ENCODE peak calls at places on chromosomes 7 and 10, in ten cellular contexts. N is ovary, W is HCT116, B is tibial nerve, U is K562, Q is IMR-90, Y is esophagus squamous epithelium, M is thyroid gland, D is transverse colon, R is NB4. Z is an unnamed sample.
A peak's percentile ranks its signal among the peaks of the same experiment; 100 is the strongest.

GRCh38 chr10:44938938-44939337 is 20.7 kb upstream of the RASSF4 start:
- DNase-seq in B (no peak), R (peak; percentile 68), Q (no peak), D (no peak), Y (no peak), N (no peak), M (no peak), W (no peak), U (no peak), Z (no peak)

GRCh38 chr7:45136106-45137060 is 21.2 kb upstream of the RAMP3 start:
- DNase-seq in N (peak; percentile 58), Q (peak; percentile 74), R (peak; percentile 94), W (peak; percentile 66), B (no peak), D (peak; percentile 62), U (peak; percentile 77), M (peak; percentile 69), Y (no peak), Z (peak; percentile 89)

GRCh38 chr10:46222364-46222935 is 64.3 kb upstream of the ANTXRL start:
- DNase-seq in D (no peak), U (no peak), R (peak; percentile 18), W (no peak), M (no peak), Q (peak; percentile 56), N (no peak), Y (no peak), B (no peak), Z (no peak)

GRCh38 chr10:126429275-126429674 is 41.0 kb upstream of the ADAM12 start:
- DNase-seq in R (no peak), U (no peak), Y (no peak), W (no peak), Q (no peak), N (no peak), B (no peak), M (no peak), D (no peak), Z (no peak)

GRCh38 chr10:33212061-33212748 is 122.3 kb downstream of the NRP1 start:
- DNase-seq in N (no peak), R (no peak), U (no peak), Y (no peak), B (no peak), M (no peak), D (no peak), Q (peak; percentile 63), W (no peak), Z (no peak)

GRCh38 chr7:27925573-27926201 is 185.7 kb downstream of the TAX1BP1 start:
- DNase-seq in W (no peak), M (no peak), R (no peak), N (no peak), U (no peak), B (no peak), Q (no peak), Y (no peak), D (no peak), Z (no peak)

GRCh38 chr7:8136331-8136730 is 125.6 kb downstream of the ICA1 start:
- DNase-seq in Q (no peak), M (no peak), B (no peak), W (no peak), R (no peak), D (no peak), U (no peak), Y (no peak), N (no peak), Z (no peak)

GRCh38 chr7:1169409-1170368 is 9.7 kb upstream of the ZFAND2A start:
- DNase-seq in M (peak; percentile 86), Q (no peak), W (no peak), Y (no peak), D (peak; percentile 90), N (peak; percentile 79), U (peak; percentile 94), B (peak; percentile 76), R (peak; percentile 96), Z (peak; percentile 93)

GRCh38 chr10:35852721-35853120 is 210.6 kb upstream of the FZD8 start:
- DNase-seq in N (no peak), U (no peak), W (no peak), M (no peak), D (no peak), B (no peak), Y (no peak), R (no peak), Q (no peak), Z (no peak)

GRCh38 chr7:117741962-117742361 is 131.3 kb downstream of the CTTNBP2 start:
- DNase-seq in N (no peak), D (no peak), Y (no peak), U (no peak), B (no peak), R (no peak), Q (peak; percentile 80), W (no peak), M (no peak), Z (no peak)

GRCh38 chr7:51315393-51316261 is 982 bp downstream of the COBL start:
- DNase-seq in M (peak; percentile 70), W (peak; percentile 50), Q (no peak), U (no peak), D (peak; percentile 78), Y (no peak), B (no peak), R (no peak), N (peak; percentile 26), Z (no peak)

GRCh38 chr7:74083117-74083876 is at the start of gene LIMK1:
- DNase-seq in B (peak; percentile 58), W (no peak), D (peak; percentile 86), N (peak; percentile 86), M (peak; percentile 74), U (peak; percentile 99), Q (peak; percentile 79), Y (no peak), R (peak; percentile 90), Z (peak; percentile 85)
- TF ChIP-seq POLR2A in B (no peak), W (no peak), D (no peak), N (no peak), M (no peak), U (peak; percentile 77), Q (peak; percentile 78), Y (no peak), R (peak; percentile 24), Z (no peak)

DNA sequence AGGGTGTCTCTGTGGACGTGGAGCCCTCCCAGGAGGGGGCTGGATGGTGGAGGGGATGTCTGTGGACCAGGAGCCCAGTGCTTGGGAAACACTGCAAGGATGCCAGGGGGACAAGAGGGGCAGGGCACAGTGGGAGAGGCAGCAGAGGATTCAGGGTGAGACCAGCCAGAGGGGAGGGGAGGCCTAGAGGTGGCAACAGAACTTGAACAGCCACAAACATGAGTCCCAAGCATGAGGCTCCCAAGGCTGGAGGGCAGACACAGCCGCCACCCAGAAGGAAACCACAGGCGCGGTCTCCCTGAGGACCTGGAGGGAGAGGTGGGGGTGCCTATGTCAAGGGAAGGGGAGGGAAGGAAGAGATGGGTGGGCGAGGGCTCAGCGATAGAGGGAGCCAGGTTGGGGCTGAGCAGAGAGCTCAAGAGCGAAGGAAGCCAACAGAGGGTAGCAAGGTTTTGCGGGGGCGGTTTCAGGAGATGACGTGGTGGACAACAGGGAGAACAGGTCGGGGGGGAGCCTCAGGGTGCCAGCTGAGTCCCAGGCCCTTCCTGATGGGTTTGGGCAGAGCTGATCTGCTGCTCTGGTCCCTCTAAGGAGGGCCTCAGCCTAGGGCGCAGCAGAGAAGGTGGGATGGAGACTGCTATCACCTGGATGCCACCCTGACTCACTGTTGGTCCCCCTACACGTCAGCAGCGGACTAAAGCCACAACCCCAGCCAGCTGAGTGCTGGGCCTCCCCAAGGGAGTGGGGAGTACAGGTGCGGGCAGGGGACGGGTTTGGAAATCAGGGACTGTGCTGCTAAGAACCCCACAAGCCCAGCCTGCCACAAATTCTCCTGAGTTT is 6.7 kb upstream of the PILRA start:
- DNase-seq in Y (no peak), M (no peak), D (peak; percentile 41), B (no peak), U (peak; percentile 20), N (no peak), W (no peak), Q (no peak), R (peak; percentile 88), Z (no peak)
- TF ChIP-seq POLR2A in Y (no peak), M (no peak), D (peak; percentile 21), B (no peak), U (peak; percentile 66), N (no peak), W (no peak), Q (no peak), R (no peak), Z (peak; percentile 30)

GRCh38 chr7:102398543-102398942 is 2.4 kb downstream of the PRKRIP1 start:
- DNase-seq in B (no peak), Y (no peak), U (no peak), M (no peak), Q (no peak), R (no peak), W (no peak), N (no peak), D (no peak), Z (no peak)

GRCh38 chr7:102393467-102393866 is 2.7 kb upstream of the PRKRIP1 start:
- DNase-seq in D (no peak), R (no peak), Q (no peak), W (no peak), B (no peak), U (no peak), Y (no peak), N (no peak), M (no peak), Z (no peak)

GRCh38 chr7:102395620-102395957 is 574 bp upstream of the PRKRIP1 start:
- DNase-seq in M (no peak), N (no peak), B (no peak), U (no peak), W (no peak), Q (peak; percentile 19), Y (no peak), R (peak; percentile 27), D (no peak), Z (no peak)

GRCh38 chr7:102396710-102397019 is 502 bp downstream of the PRKRIP1 start:
- DNase-seq in B (no peak), D (no peak), R (no peak), Q (no peak), N (no peak), M (no peak), W (no peak), Y (no peak), U (no peak), Z (no peak)

GRCh38 chr7:102395958-102396709 is at the start of gene PRKRIP1:
- DNase-seq in W (peak; percentile 82), D (peak; percentile 89), N (peak; percentile 80), Y (peak; percentile 66), M (peak; percentile 91), U (peak; percentile 87), R (peak; percentile 93), Q (peak; percentile 92), B (peak; percentile 66), Z (peak; percentile 90)
- TF ChIP-seq POLR2A in W (no peak), D (peak; percentile 68), N (peak; percentile 10), Y (no peak), M (no peak), U (peak; percentile 85), R (peak; percentile 68), Q (peak; percentile 71), B (peak; percentile 23), Z (peak; percentile 61)

DNA sequence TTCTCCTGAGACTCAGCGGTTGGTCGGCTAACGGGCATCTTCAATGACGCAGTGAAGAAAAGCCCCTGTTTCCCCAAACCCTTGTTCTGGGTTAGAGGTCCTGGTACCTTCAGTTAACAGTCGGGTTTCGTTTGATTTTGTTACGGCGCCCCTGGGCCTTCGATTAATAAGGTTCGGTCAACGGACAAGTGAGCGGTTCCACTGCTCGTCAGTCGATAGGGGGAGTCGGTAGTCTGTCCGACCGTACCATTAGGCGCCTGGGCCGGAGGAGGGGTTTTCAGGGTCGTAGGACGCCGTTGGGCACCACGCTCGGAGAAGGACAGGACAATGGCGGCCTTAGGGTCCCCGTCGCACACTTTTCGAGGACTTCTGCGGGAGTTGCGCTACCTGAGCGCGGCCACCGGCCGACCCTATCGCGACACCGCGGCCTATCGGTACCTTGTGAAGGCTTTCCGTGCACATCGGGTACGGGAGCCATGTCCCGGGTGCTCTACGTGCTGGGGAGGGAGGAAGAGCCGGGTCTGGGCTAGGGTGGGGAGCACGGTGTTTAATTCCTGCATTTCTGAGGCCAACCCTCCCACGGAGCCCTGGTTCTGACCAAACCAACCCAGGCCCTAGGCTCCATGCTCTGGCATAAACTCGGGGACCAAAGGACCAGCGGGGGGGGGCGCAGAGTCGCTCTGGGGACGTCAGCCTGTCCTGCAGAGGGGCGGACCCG is at the start of gene FMC1:
- DNase-seq in W (peak; percentile 88), Q (peak; percentile 94), R (peak; percentile 98), B (peak; percentile 88), M (peak; percentile 95), U (peak; percentile 96), N (peak; percentile 94), Y (peak; percentile 62), D (peak; percentile 94), Z (peak; percentile 95)
- TF ChIP-seq POLR2A in W (no peak), Q (peak; percentile 71), R (peak; percentile 82), B (peak; percentile 88), M (peak; percentile 63), U (peak; percentile 99), N (peak; percentile 88), Y (no peak), D (peak; percentile 79), Z (peak; percentile 95)

Z was measured in erythroblast.